ENCODE peak calls at places on chromosome 16, in nine cellular contexts. I is lung, A is tibial nerve, Q is psoas muscle, P is cardiac muscle cell, E is fibroblast of lung, G is lower lobe of right lung, S is spleen, Z is PC-9. B is an unnamed sample.

GRCh38 chr16:70738083-70738977 is 52.5 kb upstream of the MTSS2 start:
- DNase-seq in I (peak; percentile 69), A (peak; percentile 26), Q (peak; percentile 92), P (peak; percentile 75), E (peak; percentile 96), G (peak; percentile 77), S (no peak), Z (no peak), B (no peak)

GRCh38 chr16:26860506-26860905 is 206.2 kb upstream of the C16orf82 start:
- DNase-seq in I (no peak), A (no peak), Q (no peak), P (no peak), E (no peak), G (no peak), S (no peak), Z (no peak), B (no peak)

GRCh38 chr16:89442588-89442987 is 47.8 kb downstream of the ANKRD11 start:
- DNase-seq in I (no peak), A (no peak), Q (no peak), P (peak; percentile 53), E (no peak), G (no peak), S (peak; percentile 58), Z (peak; percentile 62), B (no peak)

GRCh38 chr16:85037050-85037410 is 9.4 kb downstream of the KIAA0513 start:
- DNase-seq in I (no peak), A (peak; percentile 21), Q (peak; percentile 53), P (no peak), E (peak; percentile 72), G (no peak), S (no peak), Z (peak; percentile 92), B (peak; percentile 44)

GRCh38 chr16:26644912-26645543 is 421.7 kb upstream of the C16orf82 start:
- DNase-seq in I (no peak), A (no peak), Q (no peak), P (no peak), E (no peak), G (no peak), S (no peak), Z (no peak), B (no peak)

GRCh38 chr16:28090646-28091377 is 27.3 kb upstream of the GSG1L start:
- DNase-seq in I (no peak), A (no peak), Q (no peak), P (no peak), E (peak; percentile 9), G (no peak), S (peak; percentile 49), Z (peak; percentile 66), B (no peak)

GRCh38 chr16:65773319-65773874 is 593.1 kb upstream of the CDH5 start:
- DNase-seq in I (no peak), A (no peak), Q (no peak), P (peak; percentile 55), E (no peak), G (no peak), S (no peak), Z (no peak), B (no peak)

GRCh38 chr16:76947694-76948093 is 243.3 kb upstream of the MON1B start:
- DNase-seq in I (no peak), A (no peak), Q (no peak), P (no peak), E (peak; percentile 60), G (no peak), S (no peak), Z (no peak), B (no peak)

GRCh38 chr16:2857451-2858244 is at the start of gene PRSS22:
- DNase-seq in I (peak; percentile 72), A (no peak), Q (peak; percentile 44), P (no peak), E (no peak), G (peak; percentile 81), S (peak; percentile 64), Z (peak; percentile 88), B (peak; percentile 78)
- H3K27ac ChIP-seq in I (peak within 1 kb of the TSS; percentile 68), A (no peak within 1 kb of the TSS), Q (no peak within 1 kb of the TSS), P (no peak within 1 kb of the TSS), E (no peak within 1 kb of the TSS), G (peak within 1 kb of the TSS; percentile 80), S (no peak within 1 kb of the TSS), Z (peak within 1 kb of the TSS; percentile 95), B (peak within 1 kb of the TSS; percentile 93)

DNA sequence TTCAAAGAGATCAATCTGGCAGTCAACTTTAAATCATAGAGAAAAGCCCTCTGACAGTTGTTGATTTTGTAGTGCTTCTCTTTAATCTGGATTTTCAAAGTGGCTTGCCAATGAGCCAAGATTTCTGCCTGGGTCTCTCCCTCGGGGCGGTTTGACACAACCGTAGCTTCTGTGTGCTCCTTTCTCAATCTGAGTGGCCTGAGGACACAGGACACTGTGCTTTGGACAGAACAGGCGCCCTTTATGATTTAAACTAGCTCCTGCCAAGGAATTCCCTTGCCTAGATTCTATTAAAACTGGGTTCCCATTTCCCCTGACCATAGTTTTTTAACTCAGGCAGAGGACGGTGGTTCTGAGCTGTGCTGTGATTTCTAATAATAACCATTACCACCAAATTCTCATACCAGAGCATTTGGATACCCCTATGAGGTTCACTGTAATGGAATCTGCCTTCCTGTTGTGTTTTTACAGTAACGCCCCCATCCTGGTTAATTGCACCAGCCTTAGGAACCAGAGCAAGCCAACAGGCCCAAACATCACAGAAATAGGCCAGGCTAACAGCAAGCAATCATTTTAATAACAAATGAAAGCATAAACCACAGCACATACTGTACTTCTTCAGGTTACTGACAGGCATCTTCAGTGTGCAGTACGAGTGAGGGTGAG is 4.0 kb downstream of the ZFHX3 start:
- DNase-seq in I (no peak), A (no peak), Q (peak; percentile 69), P (no peak), E (no peak), G (no peak), S (no peak), Z (no peak), B (no peak)
- H3K4me3 ChIP-seq in I (no peak overlapping the region), A (no peak overlapping the region), Q (peak overlapping the region; percentile 37), P (no peak overlapping the region), E (peak overlapping the region; percentile 2), G (no peak overlapping the region), S (no peak overlapping the region), Z (no peak overlapping the region), B (no peak overlapping the region)

GRCh38 chr16:30588651-30589050 is 3.2 kb upstream of the ZNF785 start:
- DNase-seq in I (no peak), A (no peak), Q (no peak), P (no peak), E (no peak), G (no peak), S (no peak), Z (no peak), B (no peak)

DNA sequence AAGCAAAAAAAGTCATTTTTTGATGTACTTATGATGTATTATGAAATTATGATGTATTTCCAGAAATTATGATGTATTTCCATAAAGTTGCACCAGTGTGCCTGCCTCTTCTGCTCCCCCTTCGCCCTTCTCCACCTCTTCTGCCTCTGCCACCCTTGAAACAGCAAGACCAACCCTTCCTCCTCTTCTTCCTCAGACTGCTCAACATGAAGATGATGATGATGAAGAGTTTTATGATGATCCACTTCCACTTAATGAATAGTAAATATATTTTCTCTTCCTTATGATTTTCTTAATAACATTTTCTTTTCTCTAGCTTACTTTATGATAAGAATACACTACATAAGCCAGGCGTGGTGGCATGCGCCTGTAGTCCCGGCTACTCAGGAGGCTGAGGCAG is 7.4 kb upstream of the ZNF785 start:
- DNase-seq in I (no peak), A (no peak), Q (no peak), P (no peak), E (no peak), G (no peak), S (no peak), Z (no peak), B (no peak)
- TF ChIP-seq CTCF in I (no peak), A (no peak), Q (no peak), P (no peak), E (no peak), G (no peak), S (no peak), Z (no peak), B (no peak)

GRCh38 chr16:4320030-4320429 is 4.2 kb downstream of the GLIS2 start:
- DNase-seq in I (no peak), A (no peak), Q (peak; percentile 77), P (no peak), E (no peak), G (no peak), S (no peak), Z (no peak), B (no peak)
- H3K27ac ChIP-seq in I (peak overlapping the region; percentile 78), A (peak overlapping the region; percentile 91), Q (peak overlapping the region; percentile 5), P (no peak overlapping the region), E (no peak overlapping the region), G (peak overlapping the region; percentile 82), S (peak overlapping the region; percentile 86), Z (no peak overlapping the region), B (peak overlapping the region; percentile 62)

GRCh38 chr16:68658258-68658973 is 13.3 kb downstream of the CDH3 start:
- DNase-seq in I (peak; percentile 51), A (no peak), Q (no peak), P (peak; percentile 32), E (peak; percentile 27), G (no peak), S (no peak), Z (peak; percentile 94), B (no peak)
- H3K4me3 ChIP-seq in I (no peak overlapping the region), A (no peak overlapping the region), Q (no peak overlapping the region), P (no peak overlapping the region), E (no peak overlapping the region), G (no peak overlapping the region), S (no peak overlapping the region), Z (peak overlapping the region; percentile 19), B (no peak overlapping the region)

GRCh38 chr16:80525420-80525819 is 15.4 kb upstream of the DYNLRB2 start:
- DNase-seq in I (no peak), A (no peak), Q (no peak), P (no peak), E (no peak), G (no peak), S (no peak), Z (no peak), B (no peak)

GRCh38 chr16:80526418-80527061 is 14.3 kb upstream of the DYNLRB2 start:
- DNase-seq in I (no peak), A (peak; percentile 23), Q (no peak), P (peak; percentile 79), E (peak; percentile 69), G (no peak), S (no peak), Z (no peak), B (no peak)

GRCh38 chr16:80530479-80530878 is 10.3 kb upstream of the DYNLRB2 start:
- DNase-seq in I (no peak), A (no peak), Q (no peak), P (no peak), E (no peak), G (no peak), S (no peak), Z (no peak), B (no peak)

DNA sequence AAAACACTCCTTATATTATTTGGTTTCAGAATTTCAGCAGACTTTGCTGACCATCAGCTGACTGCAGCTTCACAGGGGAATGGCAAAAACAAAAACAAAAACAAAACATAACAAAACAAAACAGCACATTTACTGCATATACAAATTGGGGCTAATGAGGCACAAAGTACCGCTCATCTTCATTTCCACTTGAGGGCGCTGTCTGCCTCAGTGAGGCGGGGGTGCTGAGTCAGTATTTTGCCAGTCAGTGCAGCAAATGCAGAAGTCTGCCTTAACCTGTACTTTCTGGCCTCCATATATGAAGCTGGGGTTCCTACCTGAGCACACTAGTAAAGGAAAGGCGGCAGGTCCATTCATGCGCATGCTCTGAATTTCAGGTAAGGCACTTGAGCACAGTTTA is 13.5 kb upstream of the DYNLRB2 start:
- DNase-seq in I (no peak), A (no peak), Q (no peak), P (peak; percentile 9), E (peak; percentile 6), G (no peak), S (peak; percentile 76), Z (no peak), B (no peak)
- TF ChIP-seq CTCF in I (no peak), A (no peak), Q (no peak), P (peak; percentile 41), E (peak; percentile 37), G (peak; percentile 26), S (peak; percentile 36), Z (peak; percentile 20), B (no peak)

B was measured in breast epithelium.